ENCODE peak calls at places on chromosomes 2 and 18, in four cellular contexts. W is RWPE1, F is AG04449, V is endodermal cell. H is an unnamed sample.

GRCh38 chr2:126909366-126909765 is 10.7 kb downstream of the TEX51 start:
- DNase-seq in W (no peak), F (no peak), V (no peak), H (peak)

GRCh38 chr18:63451774-63452173 is 25.0 kb upstream of the SERPINB5 start:
- DNase-seq in W (peak), F (no peak), V (no peak), H (no peak)

GRCh38 chr18:38368886-38369285 is 803.3 kb upstream of the CELF4 start:
- DNase-seq in W (no peak), F (no peak), V (no peak), H (no peak)

GRCh38 chr18:25093131-25093530 is 258.8 kb downstream of the ZNF521 start:
- DNase-seq in W (no peak), F (no peak), V (no peak), H (no peak)

GRCh38 chr18:22363867-22364463 is 53.8 kb downstream of the CTAGE1 start:
- DNase-seq in W (no peak), F (no peak), V (no peak), H (no peak)

GRCh38 chr2:25168256-25169072 is at the start of gene POMC:
- DNase-seq in W (peak), F (no peak), V (peak), H (no peak)

GRCh38 chr2:19139386-19139785 is 219.0 kb downstream of the OSR1 start:
- DNase-seq in W (no peak), F (no peak), V (no peak), H (no peak)

GRCh38 chr2:231670892-231671616 is 37.3 kb upstream of the PTMA start:
- DNase-seq in W (no peak), F (no peak), V (peak), H (no peak)

GRCh38 chr2:105812180-105813044 is 67.7 kb downstream of the NCK2 start:
- DNase-seq in W (no peak), F (no peak), V (no peak), H (no peak)

GRCh38 chr2:20430461-20431302 is 16.2 kb upstream of the RHOB start:
- DNase-seq in W (peak), F (no peak), V (peak), H (no peak)

GRCh38 chr2:33108483-33109443 is 162.0 kb downstream of the LTBP1 start:
- DNase-seq in W (no peak), F (no peak), V (no peak), H (no peak)

GRCh38 chr2:25989154-25989553 is 6.9 kb upstream of the KIF3C start:
- DNase-seq in W (no peak), F (no peak), V (no peak), H (no peak)

GRCh38 chr2:65339648-65340047 is 92.8 kb downstream of the SPRED2 start:
- DNase-seq in W (no peak), F (no peak), V (no peak), H (no peak)

GRCh38 chr18:43665239-43665788 is 388.0 kb upstream of the SYT4 start:
- DNase-seq in W (peak), F (peak), V (no peak), H (no peak)

GRCh38 chr18:43663159-43663558 is 385.9 kb upstream of the SYT4 start:
- DNase-seq in W (no peak), F (no peak), V (no peak), H (no peak)

GRCh38 chr18:43664487-43665008 is 387.3 kb upstream of the SYT4 start:
- DNase-seq in W (no peak), F (no peak), V (no peak), H (no peak)

GRCh38 chr18:43662657-43663056 is 385.4 kb upstream of the SYT4 start:
- DNase-seq in W (peak), F (peak), V (no peak), H (no peak)

GRCh38 chr18:43661570-43661969 is 384.3 kb upstream of the SYT4 start:
- DNase-seq in W (peak), F (peak), V (peak), H (no peak)
- TF ChIP-seq CTCF in W (peak), F (peak), V (peak), H (peak)

GRCh38 chr2:129922571-129923264 is 56.7 kb upstream of the RAB6C start:
- DNase-seq in W (no peak), F (no peak), V (peak), H (peak)
- TF ChIP-seq CTCF in W (no peak), F (no peak), V (no peak), H (no peak)

GRCh38 chr2:104077573-104077972 is 776.3 kb upstream of the POU3F3 start:
- DNase-seq in W (no peak), F (no peak), V (no peak), H (no peak)

DNA sequence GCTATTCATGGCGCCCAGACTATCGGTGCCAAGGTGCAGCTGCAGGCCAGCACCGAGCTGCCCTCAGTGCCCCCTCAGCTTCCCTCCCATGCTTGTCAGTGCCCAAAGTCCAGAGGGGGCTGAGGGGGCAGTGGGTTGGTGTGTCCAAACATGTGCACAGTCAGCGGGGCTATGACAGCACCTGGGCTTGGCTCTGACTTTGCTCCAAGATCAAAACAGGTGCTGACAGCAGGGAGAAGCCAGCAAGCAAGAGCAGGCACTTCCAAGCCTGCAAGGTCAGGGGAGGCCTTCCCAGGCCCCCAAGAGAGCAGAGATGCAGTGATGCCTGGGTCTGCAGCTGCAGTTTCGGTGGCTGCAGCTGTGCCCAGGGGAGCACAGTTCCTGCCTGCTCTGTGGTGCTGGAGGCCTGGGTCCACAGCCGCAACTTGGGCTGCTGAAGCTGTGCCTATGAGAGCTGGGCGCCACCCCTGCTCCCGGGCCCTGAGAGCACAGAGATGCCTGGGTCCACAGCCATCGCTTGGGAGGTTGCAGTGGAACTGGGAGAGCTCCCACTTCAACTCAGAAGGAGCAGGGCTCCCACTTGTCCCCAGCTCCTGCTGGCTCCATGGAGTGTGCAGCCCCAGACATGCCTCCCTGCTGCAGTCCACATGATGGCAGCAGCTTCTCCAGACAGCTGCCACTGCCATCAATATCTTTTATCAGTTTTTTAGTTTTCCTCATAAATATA is 775.3 kb upstream of the POU3F3 start:
- DNase-seq in W (no peak), F (no peak), V (peak), H (no peak)
- TF ChIP-seq CTCF in W (no peak), F (no peak), V (peak), H (peak)

GRCh38 chr2:67567866-67568265 is 170.7 kb downstream of the ETAA1 start:
- DNase-seq in W (no peak), F (no peak), V (no peak), H (no peak)

GRCh38 chr2:67574230-67574629 is 177.1 kb downstream of the ETAA1 start:
- DNase-seq in W (peak), F (no peak), V (no peak), H (no peak)

GRCh38 chr2:67572721-67573485 is 175.8 kb downstream of the ETAA1 start:
- DNase-seq in W (no peak), F (no peak), V (no peak), H (no peak)

GRCh38 chr2:67570626-67571025 is 173.5 kb downstream of the ETAA1 start:
- DNase-seq in W (no peak), F (no peak), V (no peak), H (no peak)

GRCh38 chr2:67571785-67572718 is 174.9 kb downstream of the ETAA1 start:
- DNase-seq in W (no peak), F (no peak), V (no peak), H (no peak)
- TF ChIP-seq CTCF in W (no peak), F (no peak), V (no peak), H (no peak)

H was measured in osteocyte.